ENCODE peak calls at places on chromosomes 12 and 14, in four cellular contexts. D is activated T-cell treated with anti-CD3 and anti-CD28 coated beads, Interleukin-2, amount 50 U/mL, for 1 hour; B is HFFc6; Q is small intestine. N is an unnamed sample.

GRCh38 chr14:51304956-51305355 is 64.9 kb downstream of the TMX1 start:
- DNase-seq in D (no peak), Q (no peak), B (peak), N (no peak)

GRCh38 chr14:72094844-72095582 is 162.8 kb downstream of the RGS6 start:
- DNase-seq in D (no peak), B (no peak), Q (no peak), N (no peak)

GRCh38 chr12:132559652-132560420 is 50.5 kb downstream of the LRCOL1 start:
- DNase-seq in Q (peak), D (peak), B (peak), N (peak)

GRCh38 chr14:95197498-95198010 is 40.2 kb upstream of the DICER1 start:
- DNase-seq in Q (peak), D (no peak), B (no peak), N (peak)

GRCh38 chr12:23473071-23473470 is 476.4 kb downstream of the SOX5 start:
- DNase-seq in B (no peak), D (no peak), Q (no peak), N (no peak)

GRCh38 chr14:85085981-85086380 is 444.0 kb upstream of the FLRT2 start:
- DNase-seq in Q (no peak), D (no peak), B (no peak), N (no peak)

GRCh38 chr14:46054526-46054925 is 597.1 kb downstream of the RPL10L start:
- DNase-seq in D (no peak), B (peak), Q (no peak), N (no peak)

GRCh38 chr12:86683568-86683991 is 427.4 kb upstream of the MGAT4C start:
- DNase-seq in B (no peak), D (no peak), Q (no peak), N (no peak)

GRCh38 chr12:5716221-5716620 is 228.8 kb downstream of the ANO2 start:
- DNase-seq in B (no peak), Q (peak), D (no peak), N (no peak)

GRCh38 chr12:49708851-49709250 is 1.6 kb upstream of the FMNL3 start:
- DNase-seq in B (no peak), D (no peak), Q (no peak), N (no peak)

GRCh38 chr14:85308531-85309300 is 221.2 kb upstream of the FLRT2 start:
- DNase-seq in D (no peak), B (no peak), Q (no peak), N (no peak)

GRCh38 chr14:32933623-32933942 is 5.1 kb upstream of the NPAS3 start:
- DNase-seq in D (no peak), B (peak), Q (no peak), N (no peak)

GRCh38 chr12:110199360-110200123 is 75.4 kb downstream of the IFT81 start:
- DNase-seq in Q (no peak), B (peak), D (no peak), N (no peak)

GRCh38 chr14:105324871-105325270 is 10.3 kb downstream of the PACS2 start:
- DNase-seq in Q (no peak), D (no peak), B (no peak), N (no peak)

GRCh38 chr14:67003009-67003753 is 186.1 kb upstream of the GARIN2 start:
- DNase-seq in D (no peak), Q (peak), B (no peak), N (peak)

GRCh38 chr14:68888025-68888850 is 90.9 kb downstream of the ACTN1 start:
- DNase-seq in B (no peak), Q (no peak), D (no peak), N (no peak)

GRCh38 chr12:108670066-108670631 is 36.5 kb upstream of the SELPLG start:
- DNase-seq in B (no peak), Q (no peak), D (no peak), N (no peak)

GRCh38 chr12:109493938-109494337 is 16.5 kb downstream of the UBE3B start:
- DNase-seq in B (no peak), Q (no peak), D (no peak), N (no peak)

GRCh38 chr14:106141242-106142220 is 615.1 kb downstream of the TMEM121 start:
- DNase-seq in B (no peak), D (peak), Q (no peak), N (no peak)

GRCh38 chr12:119005085-119005484 is 23.7 kb downstream of the SRRM4 start:
- DNase-seq in D (no peak), Q (no peak), B (no peak), N (no peak)

GRCh38 chr12:120669055-120669828 is 17.7 kb upstream of the MLEC start:
- DNase-seq in Q (peak), B (peak), D (no peak), N (peak)

GRCh38 chr12:79407671-79408622 is 282.8 kb downstream of the PAWR start:
- DNase-seq in D (no peak), Q (peak), B (peak), N (peak)

GRCh38 chr12:72465940-72466630 is 193.9 kb downstream of the TRHDE start:
- DNase-seq in Q (no peak), B (no peak), D (no peak), N (no peak)

GRCh38 chr12:107525719-107526554 is 159.7 kb upstream of the PWP1 start:
- DNase-seq in Q (no peak), D (no peak), B (no peak), N (no peak)